ENCODE peak calls at places on chromosomes 3 and 15, in five cellular contexts. E is transverse colon; Y is activated naive CD4-positive, alpha-beta T cell treated with anti-CD3 and anti-CD28 coated beads for 36 hours; K is ELR; A is KG1. P is an unnamed sample.

GRCh38 chr15:41928637-41929620 is 35.1 kb upstream of the SPTBN5 start:
- DNase-seq in E (no peak), Y (peak; percentile 21), K (no peak), A (no peak), P (no peak)

GRCh38 chr3:111285691-111286090 is 214.1 kb downstream of the NECTIN3 start:
- DNase-seq in E (no peak), Y (no peak), K (no peak), A (no peak), P (no peak)

GRCh38 chr15:92541197-92542190 is 114.1 kb downstream of the FAM174B start:
- DNase-seq in E (no peak), Y (no peak), K (no peak), A (no peak), P (no peak)

GRCh38 chr15:95458736-95459135 is 871.8 kb upstream of the NR2F2 start:
- DNase-seq in E (no peak), Y (no peak), K (no peak), A (no peak), P (no peak)

GRCh38 chr3:72951259-72951722 is 45.3 kb upstream of the PPP4R2 start:
- DNase-seq in E (no peak), Y (no peak), K (no peak), A (no peak), P (peak; percentile 20)

GRCh38 chr3:58154752-58155449 is 55.9 kb downstream of the DNASE1L3 start:
- DNase-seq in E (no peak), Y (no peak), K (no peak), A (no peak), P (no peak)

GRCh38 chr3:175002732-175003143 is 143.6 kb downstream of the NAALADL2 start:
- DNase-seq in E (no peak), Y (no peak), K (peak; percentile 97), A (no peak), P (no peak)

GRCh38 chr15:74392402-74392876 is 25.0 kb upstream of the CYP11A1 start:
- DNase-seq in E (no peak), Y (no peak), K (no peak), A (no peak), P (peak; percentile 9)

GRCh38 chr3:124097362-124098120 is 105.6 kb upstream of the ROPN1 start:
- DNase-seq in E (no peak), Y (no peak), K (peak; percentile 25), A (no peak), P (no peak)

GRCh38 chr15:88695046-88695445 is 56.2 kb downstream of the ISG20 start:
- DNase-seq in E (no peak), Y (no peak), K (peak; percentile 16), A (no peak), P (no peak)

GRCh38 chr15:89106200-89106599 is 17.9 kb downstream of the ABHD2 start:
- DNase-seq in E (no peak), Y (no peak), K (no peak), A (no peak), P (no peak)

GRCh38 chr3:6860149-6860548 is 766 bp upstream of the GRM7 start:
- DNase-seq in E (no peak), Y (no peak), K (no peak), A (no peak), P (no peak)

GRCh38 chr15:74497584-74497983 is 36.6 kb upstream of the UBL7 start:
- DNase-seq in E (peak; percentile 11), Y (no peak), K (peak; percentile 46), A (no peak), P (no peak)

GRCh38 chr15:89822030-89822429 is 7.4 kb upstream of the ANPEP start:
- DNase-seq in E (no peak), Y (no peak), K (peak; percentile 67), A (no peak), P (no peak)

GRCh38 chr3:38165722-38166387 is 518 bp downstream of the OXSR1 start:
- DNase-seq in E (no peak), Y (peak; percentile 48), K (peak; percentile 62), A (no peak), P (peak; percentile 67)

GRCh38 chr15:60580650-60581415 is 101.9 kb upstream of the ICE2 start:
- DNase-seq in E (no peak), Y (peak; percentile 73), K (no peak), A (no peak), P (no peak)

GRCh38 chr3:187064210-187065115 is 74.8 kb downstream of the RPL39L start:
- DNase-seq in E (no peak), Y (no peak), K (peak; percentile 19), A (no peak), P (no peak)

GRCh38 chr15:83810110-83810509 is 156.2 kb downstream of the ADAMTSL3 start:
- DNase-seq in E (no peak), Y (no peak), K (no peak), A (no peak), P (no peak)

GRCh38 chr3:138314751-138315150 is 14.9 kb downstream of the NME9 start:
- DNase-seq in E (no peak), Y (no peak), K (peak; percentile 21), A (no peak), P (no peak)

GRCh38 chr15:31235298-31236183 is 91.1 kb upstream of the KLF13 start:
- DNase-seq in E (peak; percentile 62), Y (no peak), K (no peak), A (no peak), P (no peak)

GRCh38 chr3:194686816-194687637 is 1.3 kb downstream of the FAM43A start:
- DNase-seq in E (peak; percentile 29), Y (no peak), K (peak; percentile 54), A (no peak), P (peak; percentile 4)

GRCh38 chr3:5349343-5349742 is 161.8 kb downstream of the EDEM1 start:
- DNase-seq in E (no peak), Y (no peak), K (no peak), A (no peak), P (no peak)

GRCh38 chr15:34583399-34584320 is at the start of gene GOLGA8B:
- DNase-seq in E (peak; percentile 79), Y (peak; percentile 87), K (peak; percentile 69), A (peak; percentile 39), P (peak; percentile 45)

GRCh38 chr15:58762731-58763130 is 8.4 kb upstream of the MINDY2 start:
- DNase-seq in E (no peak), Y (no peak), K (no peak), A (no peak), P (no peak)

P was measured in midbrain.